ENCODE peak calls at places on chromosomes 4 and X, in seven cellular contexts. N is fibroblast of lung, X is hepatocyte, F is fibroblast of mammary gland, E is BE2C, I is lower lobe of right lung, C is AG10803. P is an unnamed sample.
A peak's percentile ranks its signal among the peaks of the same experiment; 100 is the strongest.

GRCh38 chrX:137654481-137654880 is 88.6 kb downstream of the ZIC3 start:
- DNase-seq in C (no peak), E (no peak), I (no peak), F (no peak), X (no peak), N (no peak), P (no peak)

GRCh38 chrX:68199062-68199848 is 234.0 kb downstream of the OPHN1 start:
- DNase-seq in I (no peak), C (no peak), X (no peak), F (no peak), N (no peak), E (no peak), P (no peak)

GRCh38 chr4:48137766-48138349 is 3.8 kb upstream of the TXK start:
- DNase-seq in E (no peak), X (no peak), I (no peak), N (no peak), F (no peak), C (no peak), P (no peak)

GRCh38 chr4:71867598-71867997 is 83.7 kb upstream of the GC start:
- DNase-seq in E (no peak), X (no peak), I (no peak), C (no peak), N (no peak), F (no peak), P (no peak)

GRCh38 chrX:69015564-69016218 is 149.6 kb downstream of the PJA1 start:
- DNase-seq in N (no peak), X (no peak), E (no peak), I (no peak), F (peak; percentile 25), C (no peak), P (no peak)

GRCh38 chrX:35166023-35166422 is 223.4 kb downstream of the FAM47B start:
- DNase-seq in I (no peak), X (no peak), N (no peak), E (no peak), F (no peak), C (no peak), P (no peak)

GRCh38 chr4:29970626-29971025 is 749.5 kb upstream of the PCDH7 start:
- DNase-seq in N (peak; percentile 1), I (no peak), F (peak; percentile 2), X (peak; percentile 13), C (no peak), E (no peak), P (no peak)

GRCh38 chrX:9706426-9706825 is 59.2 kb downstream of the GPR143 start:
- DNase-seq in C (no peak), N (no peak), X (no peak), I (no peak), F (no peak), E (no peak), P (no peak)

GRCh38 chr4:45539142-45539814 is 584.6 kb downstream of the GABRG1 start:
- DNase-seq in N (no peak), F (no peak), E (no peak), C (no peak), I (no peak), X (no peak), P (no peak)

GRCh38 chr4:78588894-78589545 is 37.5 kb downstream of the ANXA3 start:
- DNase-seq in X (no peak), N (peak; percentile 50), F (no peak), I (no peak), E (no peak), C (no peak), P (no peak)

GRCh38 chrX:77446029-77446585 is 1.1 kb upstream of the FGF16 start:
- DNase-seq in X (peak; percentile 13), F (no peak), N (no peak), I (peak; percentile 42), E (no peak), C (no peak), P (peak; percentile 72)
- TF ChIP-seq CTCF in X (peak; percentile 31), F (no peak), N (peak; percentile 35), I (peak; percentile 13), E (no peak), C (peak; percentile 30), P (no peak)

DNA sequence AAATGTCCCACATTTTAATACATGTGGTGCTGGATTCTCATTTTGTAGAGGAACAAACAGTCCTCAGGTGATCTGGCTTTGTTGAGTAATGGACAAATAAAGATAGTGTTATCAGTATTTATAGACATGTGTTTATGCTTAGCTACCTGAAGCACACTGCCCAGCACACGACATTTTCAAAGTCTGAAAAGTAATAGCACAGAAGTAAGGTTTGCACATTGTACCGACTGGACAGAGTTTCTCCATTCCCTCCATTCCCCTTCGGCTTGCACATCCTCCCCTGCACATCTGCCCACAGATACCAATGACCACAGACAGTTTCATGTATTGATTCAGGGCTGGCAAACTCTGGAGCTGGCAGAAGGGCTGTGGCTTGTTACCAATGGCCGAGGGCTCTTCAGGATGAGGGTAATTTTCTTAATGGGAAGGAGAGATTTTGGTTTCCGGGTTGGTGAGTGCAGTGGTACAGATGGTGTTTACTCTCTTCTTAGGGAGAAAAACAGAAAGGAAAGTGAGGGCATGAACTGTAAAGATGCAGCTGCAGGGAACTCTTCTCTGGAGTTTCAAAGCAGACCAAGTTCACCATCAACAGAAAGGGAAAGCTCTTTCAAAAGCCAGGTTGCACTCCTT is 2.3 kb downstream of the GRPR start:
- DNase-seq in C (no peak), I (no peak), N (no peak), E (no peak), F (no peak), X (peak; percentile 9), P (no peak)
- H3K4me3 ChIP-seq in C (peak overlapping the region; percentile 56), I (no peak overlapping the region), N (no peak overlapping the region), E (no peak overlapping the region), F (no peak overlapping the region), X (no peak overlapping the region), P (no peak overlapping the region)

DNA sequence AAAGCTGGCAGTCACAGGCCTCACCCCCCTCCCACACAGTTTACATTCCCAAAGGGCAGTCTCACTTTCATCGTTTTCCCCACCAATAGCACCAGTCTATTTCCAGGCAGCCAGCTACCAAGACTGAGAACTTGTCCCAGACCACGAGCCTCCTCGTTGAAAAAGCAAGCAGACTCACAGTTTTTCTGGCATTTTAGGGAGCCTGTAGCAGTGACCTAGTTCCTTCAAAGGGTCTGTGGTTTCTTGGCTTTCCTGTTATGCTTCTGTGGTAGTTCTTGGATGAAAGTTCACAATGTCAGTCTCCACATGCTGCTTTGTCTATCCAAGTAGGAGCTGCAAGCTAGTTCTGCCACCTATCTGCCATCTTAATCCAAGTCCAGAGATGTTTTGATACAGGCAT is 151.6 kb upstream of the ZC4H2 start:
- DNase-seq in C (peak; percentile 1), N (no peak), X (no peak), E (no peak), F (no peak), I (no peak), P (no peak)
- TF ChIP-seq CTCF in C (no peak), N (no peak), X (no peak), E (no peak), F (no peak), I (no peak), P (no peak)

GRCh38 chrX:40167240-40168182 is 69.8 kb upstream of the BCOR start:
- DNase-seq in E (no peak), I (no peak), C (no peak), X (peak; percentile 84), N (no peak), F (no peak), P (no peak)
- H3K4me3 ChIP-seq in E (no peak overlapping the region), I (peak overlapping the region; percentile 50), C (peak overlapping the region; percentile 41), X (peak overlapping the region; percentile 63), N (peak overlapping the region; percentile 2), F (no peak overlapping the region), P (peak overlapping the region; percentile 59)

GRCh38 chr4:107037188-107037587 is 1.1 kb upstream of the DKK2 start:
- DNase-seq in F (peak; percentile 39), E (peak; percentile 65), I (peak; percentile 49), X (peak; percentile 81), N (peak; percentile 45), C (peak; percentile 56), P (peak; percentile 45)
- TF ChIP-seq CTCF in F (peak; percentile 55), E (peak; percentile 76), I (peak; percentile 43), X (peak; percentile 71), N (peak; percentile 62), C (peak; percentile 63), P (no peak)

GRCh38 chr4:2259036-2259540 is 2.8 kb downstream of the MXD4 start:
- DNase-seq in E (peak; percentile 11), X (no peak), F (no peak), N (no peak), I (peak; percentile 44), C (no peak), P (peak; percentile 71)
- H3K4me3 ChIP-seq in E (no peak overlapping the region), X (no peak overlapping the region), F (peak overlapping the region; percentile 83), N (no peak overlapping the region), I (peak overlapping the region; percentile 98), C (no peak overlapping the region), P (no peak overlapping the region)

GRCh38 chrX:107978707-107979307 is 3.4 kb downstream of the TEX13B start:
- DNase-seq in F (peak; percentile 54), C (peak; percentile 36), X (peak; percentile 21), N (peak; percentile 14), E (no peak), I (no peak), P (no peak)
- TF ChIP-seq CTCF in F (peak; percentile 58), C (peak; percentile 61), X (peak; percentile 42), N (peak; percentile 60), E (peak; percentile 54), I (peak; percentile 21), P (peak; percentile 27)

P was measured in kidney.